ENCODE peak calls at places on chromosomes 4 and X, in six cellular contexts. P is suprapubic skin, A is left ventricle myocardium inferior, S is colonic mucosa, H is ovary, K is psoas muscle. E is an unnamed sample. For H3K4me1, the result is how much of the 10 kb centered on the place peaks cover.

GRCh38 chr4:184464759-184465454 is 9.4 kb downstream of the IRF2 start:
- DNase-seq in P (no peak), A (no peak), S (no peak), H (no peak), K (no peak), E (no peak)

GRCh38 chr4:150078996-150079581 is 844 bp downstream of the DCLK2 start:
- DNase-seq in P (no peak), A (peak), S (peak), H (peak), K (peak), E (no peak)

GRCh38 chrX:147884958-147885357 is 26.8 kb upstream of the FMR1 start:
- DNase-seq in P (no peak), A (no peak), S (no peak), H (peak), K (no peak), E (no peak)

GRCh38 chr4:88005086-88005485 is 2.3 kb upstream of the PKD2 start:
- DNase-seq in P (no peak), A (no peak), S (no peak), H (no peak), K (peak), E (no peak)

GRCh38 chr4:102501635-102502382 is 650 bp downstream of the NFKB1 start:
- DNase-seq in P (peak), A (peak), S (peak), H (peak), K (peak), E (peak)

GRCh38 chr4:41939016-41939623 is 3.9 kb downstream of the TMEM33 start:
- DNase-seq in P (no peak), A (no peak), S (no peak), H (no peak), K (no peak), E (no peak)

GRCh38 chr4:131509521-131509920 is 1639.6 kb upstream of the PCDH10 start:
- DNase-seq in P (no peak), A (no peak), S (no peak), H (no peak), K (no peak), E (no peak)

GRCh38 chr4:168057412-168057811 is 34.9 kb upstream of the ANXA10 start:
- DNase-seq in P (no peak), A (no peak), S (no peak), H (no peak), K (no peak), E (no peak)

GRCh38 chrX:84168095-84168494 is 19.9 kb downstream of the RPS6KA6 start:
- DNase-seq in P (no peak), A (no peak), S (no peak), H (no peak), K (no peak), E (no peak)

GRCh38 chrX:134717698-134718328 is 59.5 kb upstream of the PLAC1 start:
- DNase-seq in P (no peak), A (no peak), S (no peak), H (no peak), K (no peak), E (no peak)

GRCh38 chrX:10008483-10009056 is 41.4 kb downstream of the CLDN34 start:
- DNase-seq in P (no peak), A (no peak), S (no peak), H (no peak), K (no peak), E (no peak)

GRCh38 chrX:44143061-44143602 is 169.9 kb upstream of the NDP start:
- DNase-seq in P (no peak), A (no peak), S (no peak), H (no peak), K (no peak), E (no peak)

GRCh38 chrX:111008126-111008525 is 87.9 kb upstream of the PAK3 start:
- DNase-seq in P (no peak), A (no peak), S (no peak), H (no peak), K (no peak), E (no peak)

GRCh38 chr4:28686618-28687017 is 1826.0 kb downstream of the STIM2 start:
- DNase-seq in P (no peak), A (peak), S (peak), H (no peak), K (no peak), E (no peak)

GRCh38 chr4:71184195-71184781 is 154.5 kb upstream of the SLC4A4 start:
- DNase-seq in P (no peak), A (no peak), S (peak), H (peak), K (no peak), E (peak)

GRCh38 chr4:166091146-166091545 is 218.1 kb downstream of the TLL1 start:
- DNase-seq in P (no peak), A (no peak), S (no peak), H (no peak), K (no peak), E (no peak)

GRCh38 chr4:105227054-105227453 is 80.4 kb downstream of the TET2 start:
- DNase-seq in P (no peak), A (no peak), S (no peak), H (no peak), K (no peak), E (no peak)

GRCh38 chr4:145179201-145179860 is 1.1 kb downstream of the OTUD4 start:
- DNase-seq in P (peak), A (peak), S (peak), H (peak), K (peak), E (peak)

GRCh38 chrX:129646721-129647587 is 7.8 kb downstream of the APLN start:
- DNase-seq in P (no peak), A (no peak), S (no peak), H (no peak), K (no peak), E (no peak)

GRCh38 chrX:149314031-149314430 is 191.1 kb downstream of the IDS start:
- DNase-seq in P (no peak), A (no peak), S (no peak), H (no peak), K (no peak), E (no peak)

GRCh38 chr4:120760047-120760446 is 162.5 kb downstream of the PRDM5 start:
- DNase-seq in P (no peak), A (no peak), S (no peak), H (no peak), K (no peak), E (no peak)

DNA sequence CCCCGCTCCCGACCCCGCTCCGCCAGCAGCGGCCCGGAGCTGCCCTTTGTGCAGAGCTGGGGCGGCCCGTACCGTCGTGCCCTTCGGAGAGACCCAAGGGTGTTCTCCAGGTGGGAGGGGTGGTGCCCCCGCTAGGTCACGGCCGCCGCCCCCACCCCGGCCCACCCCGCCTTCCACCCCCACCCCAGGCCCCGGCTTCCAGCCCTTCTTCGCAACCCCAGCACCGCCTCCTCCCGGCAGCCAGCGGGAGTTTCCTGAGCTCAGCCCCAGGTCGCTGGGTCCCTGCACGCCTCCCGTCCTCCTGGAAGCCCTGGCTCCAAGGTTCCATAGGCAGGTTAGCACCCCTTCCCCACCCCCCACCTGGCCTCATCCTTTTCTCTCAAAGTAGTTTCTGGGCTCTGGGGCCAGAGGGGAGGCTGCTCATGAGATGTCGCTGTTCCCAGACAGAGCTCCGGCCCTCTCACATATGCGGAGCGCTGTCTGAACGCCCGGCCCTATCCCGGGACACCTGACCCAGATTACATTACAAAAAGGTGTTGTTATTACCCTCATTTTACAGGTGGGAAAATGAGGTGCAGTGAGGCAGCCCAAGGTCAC is 25.2 kb upstream of the FGFR3 start:
- DNase-seq in P (no peak), A (no peak), S (peak), H (no peak), K (no peak), E (peak)
- H3K27ac ChIP-seq in P (peak), A (peak), S (no peak), H (no peak), K (no peak), E (no peak)

DNA sequence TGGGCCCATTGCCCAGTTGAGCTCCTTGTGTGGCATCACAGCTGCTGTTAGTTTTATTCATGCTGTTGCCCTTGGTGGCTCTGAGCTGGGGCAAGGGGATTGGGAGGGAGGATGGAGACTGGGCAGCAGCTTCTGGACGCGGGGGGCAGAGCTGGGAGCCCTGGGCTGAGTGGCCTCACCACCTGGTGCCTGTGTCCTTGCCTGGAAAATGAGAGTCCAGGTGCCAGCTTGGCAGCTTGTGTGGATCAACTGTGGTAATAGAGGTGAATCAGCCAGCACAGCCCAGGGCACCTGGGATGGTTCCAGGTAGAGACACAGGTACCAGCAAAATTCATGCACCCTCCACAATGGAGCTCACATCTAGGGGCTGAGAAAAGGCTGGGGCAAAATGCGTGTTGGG is 3.6 kb upstream of the TBC1D14 start:
- DNase-seq in P (no peak), A (no peak), S (no peak), H (no peak), K (no peak), E (no peak)
- H3K4me1 ChIP-seq in P (under half), A (under half), S (under half), H (under half), K (under half), E (under half)

GRCh38 chrX:41332988-41333743 is 796 bp upstream of the DDX3X start:
- DNase-seq in P (peak), A (peak), S (peak), H (peak), K (peak), E (peak)

GRCh38 chrX:41333994-41334865 is at the start of gene DDX3X:
- DNase-seq in P (peak), A (peak), S (peak), H (peak), K (peak), E (peak)

GRCh38 chrX:41332005-41332404 is 2.0 kb upstream of the DDX3X start:
- DNase-seq in P (no peak), A (no peak), S (no peak), H (no peak), K (no peak), E (no peak)

GRCh38 chrX:41333744-41333993 is 293 bp upstream of the DDX3X start:
- DNase-seq in P (no peak), A (no peak), S (no peak), H (peak), K (no peak), E (no peak)

DNA sequence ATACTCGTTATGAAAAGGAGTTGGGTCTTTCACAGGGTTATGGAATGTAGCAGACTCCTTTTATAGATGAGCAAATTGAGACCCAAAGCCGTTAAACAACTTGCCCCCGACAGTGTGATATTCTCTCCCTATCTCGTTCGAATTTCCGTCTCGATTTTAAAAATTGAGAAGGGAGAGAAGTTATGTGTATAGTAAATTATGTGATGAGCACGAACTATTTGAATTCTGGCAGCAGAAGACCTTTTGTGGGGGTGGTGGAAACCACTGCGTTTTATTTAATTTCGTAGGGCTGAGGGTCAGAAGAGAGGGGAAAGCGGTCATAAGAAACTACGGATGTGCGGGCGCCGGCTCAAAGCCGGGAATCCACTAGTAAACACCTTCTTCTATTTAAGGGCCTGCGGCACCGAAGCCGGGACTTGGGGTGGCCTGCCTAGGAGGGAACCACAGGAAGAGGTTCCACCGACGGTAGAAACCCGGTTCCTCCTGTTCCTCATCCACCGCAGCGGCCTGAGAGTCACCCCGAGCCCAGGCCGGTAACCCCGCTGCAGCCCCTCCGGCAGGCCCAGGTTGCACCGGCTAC is 1.5 kb upstream of the DDX3X start:
- DNase-seq in P (no peak), A (peak), S (peak), H (peak), K (no peak), E (no peak)
- TF ChIP-seq CTCF in P (no peak), A (no peak), S (no peak), H (no peak), K (no peak), E (no peak)

GRCh38 chr4:54233128-54233696 is 4.1 kb downstream of the PDGFRA start:
- DNase-seq in P (peak), A (peak), S (peak), H (peak), K (peak), E (peak)

GRCh38 chr4:54233697-54234496 is 4.8 kb downstream of the PDGFRA start:
- DNase-seq in P (peak), A (peak), S (peak), H (peak), K (peak), E (peak)

GRCh38 chr4:54237770-54238169 is 8.7 kb downstream of the PDGFRA start:
- DNase-seq in P (no peak), A (no peak), S (no peak), H (no peak), K (no peak), E (no peak)

GRCh38 chr4:54234497-54235205 is 5.6 kb downstream of the PDGFRA start:
- DNase-seq in P (no peak), A (no peak), S (no peak), H (no peak), K (no peak), E (no peak)

DNA sequence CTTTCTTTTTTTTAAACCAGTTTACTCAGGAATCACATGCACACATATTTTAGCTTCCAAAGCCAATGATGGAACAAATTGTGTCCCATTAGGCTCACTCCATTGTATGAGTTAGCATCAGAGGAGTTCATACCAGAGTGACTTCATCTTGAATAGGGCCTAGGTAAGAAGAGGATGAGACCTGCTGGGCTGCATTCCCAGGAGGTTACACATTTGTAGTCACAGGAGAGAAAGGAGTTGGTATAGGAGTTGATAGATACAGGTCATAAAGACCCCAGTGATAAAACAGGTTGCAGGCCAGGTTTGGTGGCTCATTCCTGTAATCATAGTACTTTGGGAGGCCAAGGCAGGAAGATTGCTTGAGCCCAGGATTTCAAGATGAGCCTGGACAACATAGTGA is 9.3 kb downstream of the PDGFRA start:
- DNase-seq in P (no peak), A (no peak), S (no peak), H (no peak), K (no peak), E (no peak)
- H3K27ac ChIP-seq in P (no peak), A (no peak), S (no peak), H (no peak), K (no peak), E (no peak)

GRCh38 chr4:162458051-162458450 is 294.3 kb upstream of the FSTL5 start:
- DNase-seq in P (no peak), A (no peak), S (no peak), H (no peak), K (no peak), E (no peak)
- H3K4me1 ChIP-seq in P (under half), A (under half), S (under half), H (under half), K (under half), E (under half)